ENCODE peak calls at places on chromosomes 13 and 19, in seven cellular contexts. G is HepG2, M is HEK293T, K is H1, O is GM12878, P is HCT116, A is K562. E is an unnamed sample.

GRCh38 chr19:6677924-6678689 is 8.1 kb upstream of the TNFSF14 start:
- DNase-seq in A (peak), M (peak), O (no peak), P (no peak), G (no peak), K (peak), E (peak)

GRCh38 chr13:54445453-54445852 is 1416.8 kb downstream of the OLFM4 start:
- DNase-seq in G (no peak), M (no peak), P (no peak), A (no peak), O (no peak), K (no peak), E (no peak)

GRCh38 chr13:107531816-107532215 is 683.5 kb downstream of the LIG4 start:
- DNase-seq in P (no peak), K (no peak), O (no peak), M (no peak), G (no peak), A (no peak), E (no peak)

GRCh38 chr13:27245610-27246009 is 5.7 kb upstream of the RPL21 start:
- DNase-seq in K (no peak), P (no peak), G (no peak), O (no peak), M (no peak), A (no peak), E (no peak)

GRCh38 chr13:90455861-90456260 is 891.6 kb upstream of the MIR17HG start:
- DNase-seq in P (no peak), A (no peak), K (no peak), M (no peak), O (no peak), G (no peak), E (no peak)

GRCh38 chr13:98374750-98375149 is 197.7 kb upstream of the RNF113B start:
- DNase-seq in K (no peak), A (no peak), G (no peak), O (no peak), M (no peak), P (no peak), E (no peak)

GRCh38 chr13:22053053-22053452 is 382.2 kb downstream of the FGF9 start:
- DNase-seq in A (no peak), M (no peak), K (no peak), O (no peak), G (no peak), P (no peak), E (no peak)

GRCh38 chr13:64459778-64460177 is 2770.4 kb downstream of the PCDH9 start:
- DNase-seq in M (no peak), G (no peak), A (no peak), K (no peak), P (no peak), O (no peak), E (no peak)

GRCh38 chr13:42525035-42525504 is 48.9 kb upstream of the TNFSF11 start:
- DNase-seq in A (no peak), P (no peak), M (no peak), K (no peak), O (no peak), G (no peak), E (no peak)

GRCh38 chr19:18340990-18341868 is 831 bp downstream of the PGPEP1 start:
- DNase-seq in M (no peak), K (peak), O (no peak), G (peak), P (no peak), A (peak), E (peak)

GRCh38 chr19:805600-806550 is 8.6 kb downstream of the PTBP1 start:
- DNase-seq in M (no peak), G (no peak), K (peak), P (no peak), O (no peak), A (no peak), E (no peak)

GRCh38 chr13:67630640-67631039 is 400.5 kb upstream of the PCDH9 start:
- DNase-seq in M (no peak), A (no peak), G (no peak), O (no peak), P (no peak), K (no peak), E (no peak)

GRCh38 chr13:112877976-112878955 is 90.7 kb upstream of the MCF2L start:
- DNase-seq in M (no peak), P (no peak), K (no peak), G (no peak), A (no peak), O (no peak), E (no peak)
- TF ChIP-seq SP1 in M (no peak), P (no peak), K (no peak), G (no peak), A (no peak), O (no peak), E (no peak)

DNA sequence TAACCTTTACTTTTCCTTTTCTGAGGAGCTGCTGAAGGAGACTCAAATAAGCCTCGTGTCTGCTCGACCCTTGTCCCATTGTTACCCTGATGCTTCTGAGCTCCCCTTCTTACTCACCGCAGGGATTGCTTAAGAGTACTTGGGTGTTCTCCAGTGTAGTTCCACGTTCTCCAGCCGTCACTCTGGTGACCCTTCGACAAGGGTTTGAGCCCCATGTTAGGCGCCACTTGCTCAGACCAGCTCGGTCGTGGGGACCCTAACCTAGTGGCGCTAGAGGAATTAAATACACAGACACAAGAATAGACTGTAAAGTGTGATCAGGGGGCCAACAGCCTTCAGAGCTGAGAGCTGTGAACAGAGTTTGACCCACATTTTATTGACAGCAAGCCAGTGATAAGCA is 10.3 kb downstream of the ZNF480 start:
- DNase-seq in M (no peak), K (peak), G (no peak), O (no peak), P (peak), A (no peak), E (peak)
- TF ChIP-seq SP1 in M (no peak), K (no peak), G (no peak), O (no peak), P (no peak), A (no peak), E (no peak)

GRCh38 chr19:55452381-55453325 is 8.8 kb downstream of the ISOC2 start:
- DNase-seq in P (no peak), A (peak), K (peak), G (peak), O (no peak), M (peak), E (peak)
- TF ChIP-seq SP1 in P (peak), A (peak), K (peak), G (no peak), O (no peak), M (no peak), E (peak)

GRCh38 chr19:39350156-39350555 is 7.9 kb downstream of the SAMD4B start:
- DNase-seq in A (no peak), M (no peak), K (no peak), P (no peak), O (no peak), G (no peak), E (no peak)

GRCh38 chr19:39355253-39355652 is 13.0 kb downstream of the SAMD4B start:
- DNase-seq in A (no peak), O (no peak), M (no peak), K (no peak), G (no peak), P (no peak), E (no peak)

GRCh38 chr19:39356073-39356472 is 13.9 kb downstream of the SAMD4B start:
- DNase-seq in K (no peak), P (no peak), G (no peak), A (peak), M (no peak), O (no peak), E (no peak)

GRCh38 chr19:39351537-39352037 is 9.4 kb downstream of the SAMD4B start:
- DNase-seq in P (no peak), A (peak), M (no peak), O (peak), G (no peak), K (no peak), E (no peak)

GRCh38 chr19:39352549-39353285 is 10.5 kb downstream of the SAMD4B start:
- DNase-seq in M (no peak), A (no peak), G (no peak), P (no peak), O (no peak), K (no peak), E (no peak)
- TF ChIP-seq SP1 in M (no peak), A (no peak), G (no peak), P (no peak), O (no peak), K (no peak), E (no peak)

GRCh38 chr13:75825161-75825560 is 189.0 kb downstream of the LMO7 start:
- DNase-seq in G (no peak), A (no peak), K (no peak), P (no peak), M (no peak), O (no peak), E (no peak)
- TF ChIP-seq SP1 in G (no peak), A (no peak), K (no peak), P (no peak), M (no peak), O (no peak), E (no peak)

GRCh38 chr19:23345838-23346237 is 49.4 kb downstream of the ZNF91 start:
- DNase-seq in A (no peak), P (no peak), M (peak), K (peak), G (no peak), O (no peak), E (peak)
- TF ChIP-seq SP1 in A (no peak), P (no peak), M (no peak), K (no peak), G (no peak), O (no peak), E (no peak)

DNA sequence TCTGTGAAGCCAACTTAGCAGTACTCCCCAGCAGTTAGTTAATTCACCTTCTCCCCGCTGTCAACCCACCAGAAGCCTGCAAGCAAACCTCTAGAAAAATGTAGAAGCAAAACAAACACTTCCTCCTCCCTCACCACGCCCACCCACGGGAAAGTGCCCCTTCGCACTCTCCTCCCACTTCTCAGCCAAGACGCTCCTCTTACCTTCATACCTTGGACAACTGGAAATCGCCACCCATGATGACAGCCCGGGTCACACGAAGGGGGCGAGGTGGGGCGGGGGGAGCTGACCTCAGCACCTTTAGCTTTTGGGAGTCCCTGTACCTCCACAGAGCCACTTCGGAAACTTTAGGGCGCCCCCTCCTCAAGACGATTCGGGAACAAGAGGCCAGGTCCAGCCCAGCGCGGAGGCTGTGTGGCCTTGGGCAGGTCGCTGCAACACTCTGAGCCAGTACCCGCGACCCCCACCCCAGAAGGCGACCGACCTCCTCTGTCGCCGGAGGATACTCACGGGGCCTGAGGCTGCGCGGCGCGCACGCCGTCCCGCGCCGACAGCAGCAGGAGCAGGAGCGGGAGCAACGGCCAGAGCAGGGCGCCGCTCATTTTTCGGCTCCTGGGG is 460 bp downstream of the CPAMD8 start:
- DNase-seq in M (no peak), K (peak), G (no peak), O (no peak), A (no peak), P (no peak), E (no peak)
- TF ChIP-seq SP1 in M (no peak), K (no peak), G (no peak), O (no peak), A (no peak), P (no peak), E (no peak)

E was measured in WTC11.